ENCODE peak calls at places on chromosomes 3 and 15, in five cellular contexts. One of them, this sample, is unnamed.

GRCh38 chr15:35958021-35958420 is 412.1 kb upstream of the DPH6 start:
- DNase-seq in cardiac fibroblast: peak
- DNase-seq in neuronal stem cell: no peak
- DNase-seq in PC-9: no peak
- DNase-seq in adrenal gland: no peak
- DNase-seq in this sample: no peak

GRCh38 chr3:188390775-188391443 is 237.0 kb downstream of the LPP start:
- DNase-seq in cardiac fibroblast: peak
- DNase-seq in neuronal stem cell: peak
- DNase-seq in PC-9: no peak
- DNase-seq in adrenal gland: no peak
- DNase-seq in this sample: no peak

GRCh38 chr3:159620281-159620680 is 368.4 kb upstream of the IL12A start:
- DNase-seq in cardiac fibroblast: peak
- DNase-seq in neuronal stem cell: no peak
- DNase-seq in PC-9: no peak
- DNase-seq in adrenal gland: no peak
- DNase-seq in this sample: no peak

GRCh38 chr15:40339621-40339945 is 1.2 kb downstream of the CCDC9B start:
- DNase-seq in cardiac fibroblast: no peak
- DNase-seq in neuronal stem cell: no peak
- DNase-seq in PC-9: no peak
- DNase-seq in adrenal gland: no peak
- DNase-seq in this sample: peak

GRCh38 chr3:156291269-156292123 is 171.1 kb downstream of the KCNAB1 start:
- DNase-seq in cardiac fibroblast: peak
- DNase-seq in neuronal stem cell: peak
- DNase-seq in PC-9: no peak
- DNase-seq in adrenal gland: peak
- DNase-seq in this sample: peak

GRCh38 chr3:140128217-140129137 is 193.5 kb downstream of the CLSTN2 start:
- DNase-seq in cardiac fibroblast: peak
- DNase-seq in neuronal stem cell: peak
- DNase-seq in PC-9: peak
- DNase-seq in adrenal gland: peak
- DNase-seq in this sample: peak

GRCh38 chr15:88745696-88746095 is 57.5 kb upstream of the ACAN start:
- DNase-seq in cardiac fibroblast: peak
- DNase-seq in neuronal stem cell: no peak
- DNase-seq in PC-9: no peak
- DNase-seq in adrenal gland: no peak
- DNase-seq in this sample: no peak

GRCh38 chr15:68587769-68588385 is 9.1 kb downstream of the CORO2B start:
- DNase-seq in cardiac fibroblast: no peak
- DNase-seq in neuronal stem cell: no peak
- DNase-seq in PC-9: no peak
- DNase-seq in adrenal gland: no peak
- DNase-seq in this sample: no peak

GRCh38 chr3:8278448-8278847 is 223.2 kb upstream of the LMCD1 start:
- DNase-seq in cardiac fibroblast: no peak
- DNase-seq in neuronal stem cell: no peak
- DNase-seq in PC-9: no peak
- DNase-seq in adrenal gland: no peak
- DNase-seq in this sample: no peak

GRCh38 chr3:148243609-148244008 is 454.1 kb upstream of the AGTR1 start:
- DNase-seq in cardiac fibroblast: no peak
- DNase-seq in neuronal stem cell: no peak
- DNase-seq in PC-9: no peak
- DNase-seq in adrenal gland: no peak
- DNase-seq in this sample: no peak

GRCh38 chr3:101999177-101999778 is 150.0 kb downstream of the NFKBIZ start:
- DNase-seq in cardiac fibroblast: no peak
- DNase-seq in neuronal stem cell: no peak
- DNase-seq in PC-9: no peak
- DNase-seq in adrenal gland: no peak
- DNase-seq in this sample: no peak

GRCh38 chr3:52146811-52147210 is 7.4 kb downstream of the POC1A start:
- DNase-seq in cardiac fibroblast: no peak
- DNase-seq in neuronal stem cell: no peak
- DNase-seq in PC-9: no peak
- DNase-seq in adrenal gland: no peak
- DNase-seq in this sample: no peak

GRCh38 chr15:73633991-73634495 is 854 bp upstream of the NPTN start:
- DNase-seq in cardiac fibroblast: peak
- DNase-seq in neuronal stem cell: no peak
- DNase-seq in PC-9: peak
- DNase-seq in adrenal gland: no peak
- DNase-seq in this sample: no peak

GRCh38 chr3:41683666-41684350 is 278.1 kb downstream of the ULK4 start:
- DNase-seq in cardiac fibroblast: peak
- DNase-seq in neuronal stem cell: no peak
- DNase-seq in PC-9: no peak
- DNase-seq in adrenal gland: no peak
- DNase-seq in this sample: no peak

GRCh38 chr3:112817271-112817670 is 29.4 kb downstream of the CD200R1L start:
- DNase-seq in cardiac fibroblast: no peak
- DNase-seq in neuronal stem cell: no peak
- DNase-seq in PC-9: no peak
- DNase-seq in adrenal gland: no peak
- DNase-seq in this sample: no peak

GRCh38 chr15:65421360-65422215 is 1.2 kb downstream of the IGDCC4 start:
- DNase-seq in cardiac fibroblast: no peak
- DNase-seq in neuronal stem cell: peak
- DNase-seq in PC-9: no peak
- DNase-seq in adrenal gland: peak
- DNase-seq in this sample: peak

GRCh38 chr15:88219623-88220022 is 36.9 kb downstream of the NTRK3 start:
- DNase-seq in cardiac fibroblast: no peak
- DNase-seq in neuronal stem cell: no peak
- DNase-seq in PC-9: no peak
- DNase-seq in adrenal gland: no peak
- DNase-seq in this sample: no peak

GRCh38 chr15:76197703-76198455 is 113.4 kb downstream of the ETFA start:
- DNase-seq in cardiac fibroblast: no peak
- DNase-seq in neuronal stem cell: no peak
- DNase-seq in PC-9: peak
- DNase-seq in adrenal gland: peak
- DNase-seq in this sample: no peak

GRCh38 chr3:146078031-146078430 is 83.0 kb downstream of the PLOD2 start:
- DNase-seq in cardiac fibroblast: peak
- DNase-seq in neuronal stem cell: no peak
- DNase-seq in PC-9: no peak
- DNase-seq in adrenal gland: no peak
- DNase-seq in this sample: no peak

GRCh38 chr3:64215084-64215483 is 10.2 kb downstream of the PRICKLE2 start:
- DNase-seq in cardiac fibroblast: no peak
- DNase-seq in neuronal stem cell: no peak
- DNase-seq in PC-9: no peak
- DNase-seq in adrenal gland: no peak
- DNase-seq in this sample: no peak
- H3K4me3 ChIP-seq in cardiac fibroblast: peak
- H3K4me3 ChIP-seq in neuronal stem cell: no peak
- H3K4me3 ChIP-seq in PC-9: no peak
- H3K4me3 ChIP-seq in adrenal gland: no peak
- H3K4me3 ChIP-seq in this sample: no peak

DNA sequence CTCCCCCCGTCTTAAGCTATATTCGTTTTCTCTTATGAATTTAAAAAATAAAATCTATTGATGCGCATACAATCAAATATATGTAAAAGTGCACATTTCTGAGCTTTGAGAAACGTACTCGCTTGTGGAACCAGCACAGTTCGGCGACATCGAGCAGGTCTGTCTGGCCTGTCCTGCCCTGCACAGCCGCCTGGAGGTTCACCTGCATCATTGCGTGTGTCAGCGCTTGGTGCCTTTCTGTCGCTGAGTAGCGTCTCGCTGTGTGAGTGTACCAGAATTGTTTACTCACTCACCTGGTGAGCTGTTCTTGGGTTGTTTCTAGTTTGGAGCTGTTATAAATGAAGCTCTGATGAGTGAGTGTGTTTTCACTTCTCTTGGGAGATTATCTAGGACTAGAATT is 104.0 kb downstream of the VGLL4 start:
- DNase-seq in cardiac fibroblast: no peak
- DNase-seq in neuronal stem cell: no peak
- DNase-seq in PC-9: no peak
- DNase-seq in adrenal gland: no peak
- DNase-seq in this sample: no peak
- H3K4me3 ChIP-seq in cardiac fibroblast: no peak
- H3K4me3 ChIP-seq in neuronal stem cell: no peak
- H3K4me3 ChIP-seq in PC-9: no peak
- H3K4me3 ChIP-seq in adrenal gland: no peak
- H3K4me3 ChIP-seq in this sample: no peak

GRCh38 chr3:64056616-64057165 is 33.4 kb upstream of the PSMD6 start:
- DNase-seq in cardiac fibroblast: peak
- DNase-seq in neuronal stem cell: no peak
- DNase-seq in PC-9: no peak
- DNase-seq in adrenal gland: no peak
- DNase-seq in this sample: no peak

GRCh38 chr3:64057231-64057630 is 33.9 kb upstream of the PSMD6 start:
- DNase-seq in cardiac fibroblast: no peak
- DNase-seq in neuronal stem cell: no peak
- DNase-seq in PC-9: no peak
- DNase-seq in adrenal gland: no peak
- DNase-seq in this sample: no peak

GRCh38 chr3:64054488-64054887 is 31.2 kb upstream of the PSMD6 start:
- DNase-seq in cardiac fibroblast: no peak
- DNase-seq in neuronal stem cell: no peak
- DNase-seq in PC-9: no peak
- DNase-seq in adrenal gland: no peak
- DNase-seq in this sample: no peak

GRCh38 chr3:64055076-64055475 is 31.8 kb upstream of the PSMD6 start:
- DNase-seq in cardiac fibroblast: no peak
- DNase-seq in neuronal stem cell: no peak
- DNase-seq in PC-9: no peak
- DNase-seq in adrenal gland: no peak
- DNase-seq in this sample: no peak

DNA sequence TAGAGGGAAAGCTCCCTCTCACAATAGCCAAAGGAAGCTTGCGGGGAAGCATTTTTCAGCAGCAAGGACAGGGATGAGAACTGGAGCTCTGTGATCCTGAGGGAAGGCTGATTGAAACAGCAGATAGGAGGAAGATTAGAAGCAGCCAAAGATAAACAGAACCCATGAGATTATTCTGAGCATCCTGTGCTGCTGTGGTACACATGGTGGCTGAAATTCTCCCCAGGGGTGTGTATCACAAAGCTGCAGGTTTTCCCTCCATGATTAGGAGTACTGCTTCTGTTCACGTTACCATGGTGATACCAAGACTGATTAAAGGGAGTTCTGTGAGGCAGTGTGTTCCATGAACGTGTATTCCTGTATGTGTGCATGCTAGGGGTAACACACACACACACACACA is 30.3 kb upstream of the PSMD6 start:
- DNase-seq in cardiac fibroblast: no peak
- DNase-seq in neuronal stem cell: no peak
- DNase-seq in PC-9: no peak
- DNase-seq in adrenal gland: no peak
- DNase-seq in this sample: no peak
- H3K4me3 ChIP-seq in cardiac fibroblast: no peak
- H3K4me3 ChIP-seq in neuronal stem cell: no peak
- H3K4me3 ChIP-seq in PC-9: no peak
- H3K4me3 ChIP-seq in adrenal gland: no peak
- H3K4me3 ChIP-seq in this sample: no peak

DNA sequence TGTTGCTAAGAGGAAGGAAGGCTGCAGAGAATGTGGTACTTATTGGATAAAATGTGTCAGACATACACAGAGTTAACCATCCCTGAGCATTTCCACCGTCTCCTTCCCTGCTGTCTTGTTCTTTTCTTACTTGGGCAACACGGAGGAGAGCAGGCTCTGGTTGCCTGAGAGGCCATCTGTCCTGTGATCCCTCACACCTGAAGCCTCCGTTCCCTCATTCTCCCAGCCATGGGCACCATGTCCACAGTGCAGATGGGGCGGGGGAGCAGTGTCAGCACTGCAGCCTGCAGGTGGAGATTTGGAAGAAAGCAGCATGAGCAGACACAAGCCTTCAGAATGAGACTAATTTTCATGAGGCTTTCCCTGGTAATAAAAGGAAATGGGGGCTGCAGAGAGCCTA is 133.7 kb downstream of the CHCHD6 start:
- DNase-seq in cardiac fibroblast: no peak
- DNase-seq in neuronal stem cell: no peak
- DNase-seq in PC-9: no peak
- DNase-seq in adrenal gland: no peak
- DNase-seq in this sample: no peak
- H3K4me3 ChIP-seq in cardiac fibroblast: no peak
- H3K4me3 ChIP-seq in neuronal stem cell: no peak
- H3K4me3 ChIP-seq in PC-9: no peak
- H3K4me3 ChIP-seq in adrenal gland: no peak
- H3K4me3 ChIP-seq in this sample: no peak

GRCh38 chr15:42270551-42270950 is 2.5 kb upstream of the GANC start:
- DNase-seq in cardiac fibroblast: no peak
- DNase-seq in neuronal stem cell: no peak
- DNase-seq in PC-9: no peak
- DNase-seq in adrenal gland: no peak
- DNase-seq in this sample: no peak
- H3K4me3 ChIP-seq in cardiac fibroblast: no peak
- H3K4me3 ChIP-seq in neuronal stem cell: no peak
- H3K4me3 ChIP-seq in PC-9: no peak
- H3K4me3 ChIP-seq in adrenal gland: no peak
- H3K4me3 ChIP-seq in this sample: no peak

GRCh38 chr3:43695443-43695842 is 4.7 kb downstream of the ABHD5 start:
- DNase-seq in cardiac fibroblast: peak
- DNase-seq in neuronal stem cell: no peak
- DNase-seq in PC-9: no peak
- DNase-seq in adrenal gland: no peak
- DNase-seq in this sample: no peak
- H3K4me3 ChIP-seq in cardiac fibroblast: no peak
- H3K4me3 ChIP-seq in neuronal stem cell: no peak
- H3K4me3 ChIP-seq in PC-9: no peak
- H3K4me3 ChIP-seq in adrenal gland: no peak
- H3K4me3 ChIP-seq in this sample: no peak

GRCh38 chr3:196789773-196790419 is 50.2 kb downstream of the PAK2 start:
- DNase-seq in cardiac fibroblast: no peak
- DNase-seq in neuronal stem cell: no peak
- DNase-seq in PC-9: peak
- DNase-seq in adrenal gland: no peak
- DNase-seq in this sample: no peak
- H3K4me3 ChIP-seq in cardiac fibroblast: no peak
- H3K4me3 ChIP-seq in neuronal stem cell: peak
- H3K4me3 ChIP-seq in PC-9: no peak
- H3K4me3 ChIP-seq in adrenal gland: no peak
- H3K4me3 ChIP-seq in this sample: no peak

DNA sequence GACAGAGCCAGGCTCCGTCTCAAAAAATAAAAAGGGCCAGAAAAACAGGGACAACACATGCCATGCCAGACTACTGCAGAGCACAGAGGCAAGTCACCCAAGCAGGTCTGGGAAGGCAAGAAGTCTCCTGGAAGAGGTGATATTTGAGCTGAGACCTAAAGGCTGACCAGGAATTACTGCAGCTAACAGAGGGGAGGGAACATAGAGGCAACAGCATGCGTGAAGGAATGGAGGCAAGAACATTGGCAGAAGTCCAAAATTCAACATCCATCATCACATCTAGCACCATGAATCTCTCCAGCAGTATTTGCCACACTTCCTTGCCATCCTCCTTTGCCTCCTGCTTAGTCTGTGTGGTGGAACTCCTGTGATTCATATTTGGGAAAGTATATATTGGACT is 916 bp upstream of the TSEN2 start:
- DNase-seq in cardiac fibroblast: no peak
- DNase-seq in neuronal stem cell: no peak
- DNase-seq in PC-9: no peak
- DNase-seq in adrenal gland: no peak
- DNase-seq in this sample: no peak
- H3K4me3 ChIP-seq in cardiac fibroblast: no peak
- H3K4me3 ChIP-seq in neuronal stem cell: no peak
- H3K4me3 ChIP-seq in PC-9: peak
- H3K4me3 ChIP-seq in adrenal gland: no peak
- H3K4me3 ChIP-seq in this sample: peak

GRCh38 chr3:126464997-126465396 is 10.7 kb downstream of the ZXDC start:
- DNase-seq in cardiac fibroblast: no peak
- DNase-seq in neuronal stem cell: no peak
- DNase-seq in PC-9: no peak
- DNase-seq in adrenal gland: no peak
- DNase-seq in this sample: no peak
- H3K4me3 ChIP-seq in cardiac fibroblast: no peak
- H3K4me3 ChIP-seq in neuronal stem cell: no peak
- H3K4me3 ChIP-seq in PC-9: no peak
- H3K4me3 ChIP-seq in adrenal gland: no peak
- H3K4me3 ChIP-seq in this sample: no peak

This sample was measured in testis.